ENCODE peak calls at places on chromosomes 16 and 17, in six cellular contexts. J is K562, H is endothelial cell of umbilical vein, D is GM12878, G is A549, R is HepG2. P is an unnamed sample.

GRCh38 chr16:47523342-47524006 is 62.3 kb downstream of the PHKB start:
- DNase-seq in J (no peak), H (peak; percentile 47), D (peak; percentile 78), G (peak; percentile 21), R (peak; percentile 91), P (peak; percentile 65)

GRCh38 chr17:48047113-48047740 is 932 bp upstream of the NFE2L1 start:
- DNase-seq in J (no peak), H (no peak), D (no peak), G (peak; percentile 26), R (no peak), P (peak; percentile 34)

GRCh38 chr16:79296491-79296890 is 304.0 kb downstream of the MAF start:
- DNase-seq in J (no peak), H (no peak), D (no peak), G (no peak), R (no peak), P (no peak)

GRCh38 chr16:23400387-23400930 is 52.5 kb downstream of the COG7 start:
- DNase-seq in J (no peak), H (no peak), D (no peak), G (no peak), R (no peak), P (no peak)

GRCh38 chr16:16982614-16983013 is 488.1 kb downstream of the XYLT1 start:
- DNase-seq in J (peak; percentile 16), H (no peak), D (no peak), G (peak; percentile 4), R (no peak), P (no peak)

GRCh38 chr17:32161506-32162365 is 19.4 kb downstream of the RHOT1 start:
- DNase-seq in J (no peak), H (peak; percentile 34), D (no peak), G (no peak), R (no peak), P (peak; percentile 19)

GRCh38 chr17:48100591-48101011 is 677 bp downstream of the CBX1 start:
- DNase-seq in J (peak; percentile 43), H (no peak), D (no peak), G (peak; percentile 79), R (peak; percentile 54), P (no peak)

GRCh38 chr17:5584971-5585794 is 874 bp upstream of the NLRP1 start:
- DNase-seq in J (no peak), H (no peak), D (no peak), G (no peak), R (no peak), P (no peak)

GRCh38 chr17:2691965-2692780 is 19.4 kb downstream of the CLUH start:
- DNase-seq in J (peak; percentile 37), H (no peak), D (no peak), G (no peak), R (no peak), P (no peak)

GRCh38 chr17:78885956-78886355 is 17.0 kb downstream of the CEP295NL start:
- DNase-seq in J (no peak), H (no peak), D (no peak), G (no peak), R (no peak), P (no peak)

GRCh38 chr16:11907160-11907970 is 8.4 kb downstream of the GSPT1 start:
- DNase-seq in J (no peak), H (no peak), D (no peak), G (no peak), R (no peak), P (no peak)

GRCh38 chr17:73318427-73318813 is 6.6 kb upstream of the CDC42EP4 start:
- DNase-seq in J (no peak), H (no peak), D (no peak), G (no peak), R (no peak), P (no peak)

GRCh38 chr16:85759631-85760419 is 8.9 kb upstream of the C16orf74 start:
- DNase-seq in J (peak; percentile 55), H (no peak), D (no peak), G (peak; percentile 41), R (no peak), P (peak; percentile 76)

GRCh38 chr17:42774066-42774750 is 959 bp downstream of the VPS25 start:
- DNase-seq in J (no peak), H (no peak), D (no peak), G (no peak), R (peak; percentile 49), P (no peak)

GRCh38 chr16:4613636-4614570 is 785 bp downstream of the UBALD1 start:
- DNase-seq in J (peak; percentile 50), H (peak; percentile 44), D (no peak), G (peak; percentile 36), R (peak; percentile 42), P (peak; percentile 73)

GRCh38 chr17:48102700-48103378 is 1.6 kb upstream of the CBX1 start:
- DNase-seq in J (no peak), H (no peak), D (no peak), G (peak; percentile 63), R (peak; percentile 30), P (peak; percentile 51)

GRCh38 chr16:85348921-85349334 is 236.7 kb upstream of the CIBAR2 start:
- DNase-seq in J (no peak), H (no peak), D (no peak), G (no peak), R (no peak), P (no peak)

GRCh38 chr16:67431805-67432476 is 1.0 kb downstream of the HSD11B2 start:
- DNase-seq in J (no peak), H (no peak), D (no peak), G (no peak), R (no peak), P (no peak)

GRCh38 chr17:79991140-79991923 is 44.3 kb downstream of the TBC1D16 start:
- DNase-seq in J (peak; percentile 86), H (peak; percentile 70), D (no peak), G (peak; percentile 88), R (peak; percentile 85), P (peak; percentile 73)
- H3K4me3 ChIP-seq in J (no peak overlapping the region), H (no peak overlapping the region), D (no peak overlapping the region), G (peak overlapping the region; percentile 51), R (peak overlapping the region; percentile 62), P (no peak overlapping the region)

GRCh38 chr17:40097931-40098845 is 2.2 kb downstream of the NR1D1 start:
- DNase-seq in J (no peak), H (peak; percentile 27), D (no peak), G (no peak), R (peak; percentile 93), P (peak; percentile 82)
- TF ChIP-seq MYC in J (no peak), H (no peak), D (no peak), G (no peak), R (peak; percentile 94), P (peak; percentile 73)

GRCh38 chr16:26464576-26465266 is 602.0 kb upstream of the C16orf82 start:
- DNase-seq in J (no peak), H (no peak), D (no peak), G (no peak), R (no peak), P (no peak)
- TF ChIP-seq CTCF in J (peak; percentile 15), H (no peak), D (no peak), G (no peak), R (no peak), P (no peak)

DNA sequence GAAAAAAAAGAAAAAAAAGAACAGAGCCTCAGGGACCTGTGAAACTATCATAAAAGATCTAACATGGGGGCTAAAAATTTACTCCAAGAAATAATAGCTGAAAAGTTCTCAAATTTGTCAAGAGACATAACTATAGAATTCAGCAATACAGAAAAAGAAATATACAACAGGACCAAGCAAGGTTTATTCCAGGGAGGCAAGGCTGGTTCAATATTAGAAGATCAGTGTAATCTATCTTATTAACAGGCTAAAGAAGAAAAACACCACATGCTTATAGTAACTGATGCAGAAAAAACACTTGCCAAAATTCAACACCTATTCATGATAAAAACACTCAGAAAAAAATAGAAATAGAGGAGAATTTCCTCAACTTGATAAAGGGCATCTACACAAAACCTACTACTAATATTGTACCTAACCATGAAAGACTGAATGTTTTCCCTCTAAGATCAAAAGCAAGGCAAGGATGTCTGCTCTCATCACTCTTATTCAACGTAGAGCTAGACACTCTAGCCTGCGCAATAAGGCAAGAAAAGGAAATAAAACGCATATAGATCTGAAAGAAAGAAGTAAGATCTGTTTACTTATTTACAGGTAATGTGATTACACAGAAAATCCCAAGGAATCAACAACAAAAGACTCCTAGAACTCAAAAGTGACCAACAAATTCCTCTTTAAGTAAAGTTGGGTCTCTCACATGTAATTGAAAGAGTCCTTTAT is 1.2 kb upstream of the ACSM3 start:
- DNase-seq in J (no peak), H (no peak), D (no peak), G (no peak), R (no peak), P (no peak)
- H3K4me3 ChIP-seq in J (no peak overlapping the region), H (no peak overlapping the region), D (peak overlapping the region; percentile 59), G (no peak overlapping the region), R (no peak overlapping the region), P (no peak overlapping the region)

GRCh38 chr17:64148699-64149098 is 18.8 kb upstream of the ERN1 start:
- DNase-seq in J (no peak), H (no peak), D (no peak), G (peak; percentile 44), R (no peak), P (peak; percentile 69)
- TF ChIP-seq MYC in J (no peak), H (no peak), D (no peak), G (no peak), R (no peak), P (no peak)

DNA sequence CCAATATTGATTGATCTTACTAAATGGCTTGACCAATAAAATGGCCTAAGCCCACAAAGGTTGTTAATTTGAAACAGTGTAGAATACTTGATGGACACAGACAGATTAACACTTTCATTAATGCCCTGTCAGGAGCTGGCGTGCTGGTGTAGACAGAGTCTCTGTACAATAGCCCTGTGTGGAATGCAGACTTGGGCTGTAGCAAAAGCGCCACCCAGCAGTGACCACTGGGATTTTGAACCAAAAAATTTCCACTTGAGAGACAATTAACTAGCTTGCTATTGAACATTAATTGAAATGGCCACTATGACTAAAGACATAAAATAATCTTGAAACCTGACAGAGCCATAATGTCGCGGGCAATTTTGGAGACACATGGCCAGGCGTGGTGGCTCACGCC is 19.7 kb upstream of the GUCY2D start:
- DNase-seq in J (no peak), H (peak; percentile 33), D (no peak), G (no peak), R (no peak), P (peak; percentile 40)
- TF ChIP-seq CTCF in J (peak; percentile 43), H (no peak), D (no peak), G (no peak), R (peak; percentile 23), P (no peak)

P was measured in NB4.